ENCODE peak calls at places on chromosomes 1 and 21, in four cellular contexts. One of them, this sample, is unnamed.

GRCh38 chr1:197320991-197321531 is 53.0 kb downstream of the CRB1 start:
- DNase-seq in GM23338: no peak
- DNase-seq in ovary: no peak
- DNase-seq in choroid plexus epithelial cell: peak; percentile 42
- DNase-seq in this sample: no peak

GRCh38 chr1:11046270-11046566 is 821 bp downstream of the MASP2 start:
- DNase-seq in GM23338: no peak
- DNase-seq in ovary: no peak
- DNase-seq in choroid plexus epithelial cell: no peak
- DNase-seq in this sample: no peak

GRCh38 chr1:58325797-58326196 is 220.7 kb downstream of the OMA1 start:
- DNase-seq in GM23338: peak; percentile 9
- DNase-seq in ovary: no peak
- DNase-seq in choroid plexus epithelial cell: no peak
- DNase-seq in this sample: no peak

GRCh38 chr1:111221276-111221632 is 6.3 kb upstream of the CHI3L2 start:
- DNase-seq in GM23338: no peak
- DNase-seq in ovary: no peak
- DNase-seq in choroid plexus epithelial cell: no peak
- DNase-seq in this sample: no peak

GRCh38 chr1:179779645-179780272 is 36.7 kb downstream of the FAM163A start:
- DNase-seq in GM23338: no peak
- DNase-seq in ovary: no peak
- DNase-seq in choroid plexus epithelial cell: peak; percentile 2
- DNase-seq in this sample: peak; percentile 6

GRCh38 chr1:213070399-213070798 is 19.4 kb downstream of the RPS6KC1 start:
- DNase-seq in GM23338: no peak
- DNase-seq in ovary: no peak
- DNase-seq in choroid plexus epithelial cell: peak; percentile 84
- DNase-seq in this sample: no peak

GRCh38 chr21:31257265-31257664 is 86.8 kb downstream of the TIAM1 start:
- DNase-seq in GM23338: no peak
- DNase-seq in ovary: no peak
- DNase-seq in choroid plexus epithelial cell: no peak
- DNase-seq in this sample: no peak

GRCh38 chr1:227892930-227893695 is 54.6 kb downstream of the WNT9A start:
- DNase-seq in GM23338: no peak
- DNase-seq in ovary: peak; percentile 15
- DNase-seq in choroid plexus epithelial cell: no peak
- DNase-seq in this sample: no peak

GRCh38 chr1:235468970-235469369 is 35.3 kb downstream of the B3GALNT2 start:
- DNase-seq in GM23338: no peak
- DNase-seq in ovary: no peak
- DNase-seq in choroid plexus epithelial cell: peak; percentile 75
- DNase-seq in this sample: no peak

GRCh38 chr1:237901284-237901870 is 10.7 kb upstream of the ZP4 start:
- DNase-seq in GM23338: peak; percentile 81
- DNase-seq in ovary: no peak
- DNase-seq in choroid plexus epithelial cell: no peak
- DNase-seq in this sample: no peak

GRCh38 chr1:7127322-7128050 is 342.2 kb downstream of the CAMTA1 start:
- DNase-seq in GM23338: peak; percentile 16
- DNase-seq in ovary: no peak
- DNase-seq in choroid plexus epithelial cell: peak; percentile 28
- DNase-seq in this sample: no peak

GRCh38 chr1:1272341-1273151 is 1.1 kb downstream of the UBE2J2 start:
- DNase-seq in GM23338: no peak
- DNase-seq in ovary: no peak
- DNase-seq in choroid plexus epithelial cell: no peak
- DNase-seq in this sample: peak; percentile 87

GRCh38 chr1:109926662-109927300 is 16.1 kb downstream of the CSF1 start:
- DNase-seq in GM23338: no peak
- DNase-seq in ovary: no peak
- DNase-seq in choroid plexus epithelial cell: peak; percentile 55
- DNase-seq in this sample: no peak

GRCh38 chr1:169107673-169108160 is 1.2 kb downstream of the ATP1B1 start:
- DNase-seq in GM23338: no peak
- DNase-seq in ovary: peak; percentile 27
- DNase-seq in choroid plexus epithelial cell: peak; percentile 21
- DNase-seq in this sample: peak; percentile 38

GRCh38 chr1:221919743-221920142 is 177.9 kb upstream of the DUSP10 start:
- DNase-seq in GM23338: no peak
- DNase-seq in ovary: no peak
- DNase-seq in choroid plexus epithelial cell: no peak
- DNase-seq in this sample: no peak

GRCh38 chr1:29668761-29669487 is 432.6 kb downstream of the PTPRU start:
- DNase-seq in GM23338: no peak
- DNase-seq in ovary: no peak
- DNase-seq in choroid plexus epithelial cell: no peak
- DNase-seq in this sample: no peak

GRCh38 chr1:7281821-7282220 is 489.3 kb upstream of the VAMP3 start:
- DNase-seq in GM23338: no peak
- DNase-seq in ovary: no peak
- DNase-seq in choroid plexus epithelial cell: peak; percentile 87
- DNase-seq in this sample: no peak

GRCh38 chr1:36513676-36514473 is 31.2 kb upstream of the CSF3R start:
- DNase-seq in GM23338: peak; percentile 23
- DNase-seq in ovary: no peak
- DNase-seq in choroid plexus epithelial cell: no peak
- DNase-seq in this sample: no peak

GRCh38 chr1:201307760-201308499 is 24.6 kb downstream of the PKP1 start:
- DNase-seq in GM23338: no peak
- DNase-seq in ovary: no peak
- DNase-seq in choroid plexus epithelial cell: no peak
- DNase-seq in this sample: peak; percentile 89

GRCh38 chr1:236681184-236681583 is 5.1 kb upstream of the ACTN2 start:
- DNase-seq in GM23338: no peak
- DNase-seq in ovary: no peak
- DNase-seq in choroid plexus epithelial cell: no peak
- DNase-seq in this sample: no peak

GRCh38 chr1:29933110-29933509 is 696.8 kb downstream of the PTPRU start:
- DNase-seq in GM23338: no peak
- DNase-seq in ovary: no peak
- DNase-seq in choroid plexus epithelial cell: no peak
- DNase-seq in this sample: no peak

GRCh38 chr21:31894441-31894840 is 21.6 kb downstream of the HUNK start:
- DNase-seq in GM23338: no peak
- DNase-seq in ovary: no peak
- DNase-seq in choroid plexus epithelial cell: no peak
- DNase-seq in this sample: no peak

GRCh38 chr1:185789846-185790735 is 55.9 kb downstream of the HMCN1 start:
- DNase-seq in GM23338: no peak
- DNase-seq in ovary: no peak
- DNase-seq in choroid plexus epithelial cell: peak; percentile 40
- DNase-seq in this sample: no peak

GRCh38 chr1:22676916-22677601 is 24.0 kb downstream of the C1QB start:
- DNase-seq in GM23338: peak; percentile 37
- DNase-seq in ovary: no peak
- DNase-seq in choroid plexus epithelial cell: no peak
- DNase-seq in this sample: peak; percentile 51

GRCh38 chr1:155960081-155960745 is 18.1 kb downstream of the ARHGEF2 start:
- DNase-seq in GM23338: no peak
- DNase-seq in ovary: no peak
- DNase-seq in choroid plexus epithelial cell: no peak
- DNase-seq in this sample: no peak
- H3K4me3 ChIP-seq in GM23338: no peak overlapping the region
- H3K4me3 ChIP-seq in ovary: no peak overlapping the region
- H3K4me3 ChIP-seq in choroid plexus epithelial cell: no peak overlapping the region
- H3K4me3 ChIP-seq in this sample: no peak overlapping the region

GRCh38 chr1:113138778-113139177 is 65.8 kb downstream of the LRIG2 start:
- DNase-seq in GM23338: no peak
- DNase-seq in ovary: no peak
- DNase-seq in choroid plexus epithelial cell: no peak
- DNase-seq in this sample: no peak
- H3K4me3 ChIP-seq in GM23338: no peak overlapping the region
- H3K4me3 ChIP-seq in ovary: no peak overlapping the region
- H3K4me3 ChIP-seq in choroid plexus epithelial cell: no peak overlapping the region
- H3K4me3 ChIP-seq in this sample: no peak overlapping the region

GRCh38 chr1:115090956-115091355 is 1.7 kb upstream of the TSPAN2 start:
- DNase-seq in GM23338: no peak
- DNase-seq in ovary: no peak
- DNase-seq in choroid plexus epithelial cell: no peak
- DNase-seq in this sample: no peak

GRCh38 chr1:115088871-115089442 is 346 bp downstream of the TSPAN2 start:
- DNase-seq in GM23338: no peak
- DNase-seq in ovary: peak; percentile 18
- DNase-seq in choroid plexus epithelial cell: no peak
- DNase-seq in this sample: no peak

GRCh38 chr1:115089443-115090340 is at the start of gene TSPAN2:
- DNase-seq in GM23338: peak; percentile 98
- DNase-seq in ovary: peak; percentile 59
- DNase-seq in choroid plexus epithelial cell: peak; percentile 12
- DNase-seq in this sample: peak; percentile 70

GRCh38 chr1:115091582-115091981 is 2.3 kb upstream of the TSPAN2 start:
- DNase-seq in GM23338: no peak
- DNase-seq in ovary: no peak
- DNase-seq in choroid plexus epithelial cell: no peak
- DNase-seq in this sample: no peak

DNA sequence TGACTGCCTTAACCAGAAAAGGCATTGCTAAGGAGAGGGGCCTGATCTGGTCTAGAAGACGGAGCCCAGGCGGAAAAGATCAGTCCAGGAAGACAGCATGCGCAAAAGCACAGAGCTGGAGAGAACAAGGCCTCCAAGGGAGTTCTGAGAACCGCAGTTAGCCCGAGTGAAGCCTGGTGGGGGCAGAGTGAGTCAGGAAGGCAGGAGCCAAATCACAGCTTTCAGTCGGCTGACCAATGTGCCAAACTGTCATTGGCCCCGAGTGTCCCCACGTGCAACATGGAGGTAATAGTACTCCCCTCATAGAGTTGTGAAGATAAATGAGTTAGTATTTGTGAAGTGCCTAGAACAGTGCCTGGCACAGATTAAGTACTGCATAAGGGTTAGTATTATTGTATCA is 1.2 kb upstream of the TSPAN2 start:
- DNase-seq in GM23338: peak; percentile 63
- DNase-seq in ovary: no peak
- DNase-seq in choroid plexus epithelial cell: peak; percentile 26
- DNase-seq in this sample: no peak
- H3K4me3 ChIP-seq in GM23338: peak overlapping the region; percentile 91
- H3K4me3 ChIP-seq in ovary: no peak overlapping the region
- H3K4me3 ChIP-seq in choroid plexus epithelial cell: no peak overlapping the region
- H3K4me3 ChIP-seq in this sample: no peak overlapping the region

DNA sequence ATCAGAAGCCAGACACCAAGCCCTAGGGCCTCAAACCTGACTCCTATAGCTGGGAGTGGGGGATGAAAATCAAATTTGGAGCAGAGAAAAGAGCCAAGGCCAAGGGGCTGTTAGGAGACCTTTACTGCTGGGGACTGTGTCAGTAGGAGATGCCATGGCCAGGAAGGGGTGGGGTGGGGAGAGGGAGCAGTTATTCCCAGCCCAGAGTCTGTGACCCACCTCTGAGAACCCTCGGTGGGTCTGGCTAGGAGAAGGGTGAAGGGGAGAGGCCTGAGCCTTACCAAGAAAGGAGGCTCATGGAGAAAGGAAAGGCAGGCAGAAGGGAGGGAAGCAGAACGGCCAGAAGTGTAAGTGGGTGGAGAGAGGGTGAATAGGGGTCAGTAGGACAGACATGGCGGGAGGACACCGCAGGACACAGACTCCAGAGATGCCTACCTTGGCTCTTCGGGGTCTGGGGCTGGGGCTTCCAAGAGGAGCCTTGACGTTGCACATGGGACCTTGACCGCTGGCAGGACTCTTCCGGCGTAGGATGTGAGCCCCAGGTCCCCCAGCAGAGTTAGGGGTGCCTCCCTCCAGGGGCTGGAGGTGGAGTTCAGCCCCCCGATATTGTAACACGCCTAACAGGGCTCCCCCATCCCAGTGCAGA is 1.2 kb downstream of the ADAMTS4 start:
- DNase-seq in GM23338: no peak
- DNase-seq in ovary: no peak
- DNase-seq in choroid plexus epithelial cell: no peak
- DNase-seq in this sample: no peak
- H3K4me3 ChIP-seq in GM23338: peak overlapping the region; percentile 52
- H3K4me3 ChIP-seq in ovary: peak overlapping the region; percentile 44
- H3K4me3 ChIP-seq in choroid plexus epithelial cell: peak overlapping the region; percentile 53
- H3K4me3 ChIP-seq in this sample: no peak overlapping the region